ENCODE peak calls at places on chromosomes 4 and X, in nine cellular contexts. One of them, this sample, is unnamed.

GRCh38 chr4:133637161-133637560 is 488.1 kb downstream of the PCDH10 start:
- DNase-seq in type B pancreatic cell: no peak
- DNase-seq in NCI-H2081: no peak
- DNase-seq in stomach: no peak
- DNase-seq in C1 segment of cervical spinal cord: no peak
- DNase-seq in activated CD4-positive, CD25-positive, alpha-beta regulatory T cell: no peak
- DNase-seq in GM23248: no peak
- DNase-seq in activated CD4-positive, alpha-beta T cell treated with anti-CD3 and anti-CD28 coated beads for 36 hours: no peak
- DNase-seq in T follicular helper cell: no peak
- DNase-seq in this sample: no peak

GRCh38 chr4:37604464-37604863 is 81.7 kb downstream of the RELL1 start:
- DNase-seq in type B pancreatic cell: no peak
- DNase-seq in NCI-H2081: no peak
- DNase-seq in stomach: no peak
- DNase-seq in C1 segment of cervical spinal cord: no peak
- DNase-seq in activated CD4-positive, CD25-positive, alpha-beta regulatory T cell: no peak
- DNase-seq in GM23248: peak
- DNase-seq in activated CD4-positive, alpha-beta T cell treated with anti-CD3 and anti-CD28 coated beads for 36 hours: no peak
- DNase-seq in T follicular helper cell: no peak
- DNase-seq in this sample: no peak

GRCh38 chr4:142696334-142697122 is 149.6 kb downstream of the INPP4B start:
- DNase-seq in type B pancreatic cell: no peak
- DNase-seq in NCI-H2081: no peak
- DNase-seq in stomach: no peak
- DNase-seq in C1 segment of cervical spinal cord: no peak
- DNase-seq in activated CD4-positive, CD25-positive, alpha-beta regulatory T cell: peak
- DNase-seq in GM23248: peak
- DNase-seq in activated CD4-positive, alpha-beta T cell treated with anti-CD3 and anti-CD28 coated beads for 36 hours: no peak
- DNase-seq in T follicular helper cell: no peak
- DNase-seq in this sample: no peak

GRCh38 chrX:69229436-69229835 is 64.2 kb upstream of the PJA1 start:
- DNase-seq in type B pancreatic cell: no peak
- DNase-seq in NCI-H2081: no peak
- DNase-seq in stomach: no peak
- DNase-seq in C1 segment of cervical spinal cord: no peak
- DNase-seq in activated CD4-positive, CD25-positive, alpha-beta regulatory T cell: no peak
- DNase-seq in GM23248: peak
- DNase-seq in activated CD4-positive, alpha-beta T cell treated with anti-CD3 and anti-CD28 coated beads for 36 hours: no peak
- DNase-seq in T follicular helper cell: no peak
- DNase-seq in this sample: no peak

GRCh38 chr4:17762705-17763104 is 18.7 kb downstream of the FAM184B start:
- DNase-seq in type B pancreatic cell: no peak
- DNase-seq in NCI-H2081: no peak
- DNase-seq in stomach: no peak
- DNase-seq in C1 segment of cervical spinal cord: no peak
- DNase-seq in activated CD4-positive, CD25-positive, alpha-beta regulatory T cell: no peak
- DNase-seq in GM23248: peak
- DNase-seq in activated CD4-positive, alpha-beta T cell treated with anti-CD3 and anti-CD28 coated beads for 36 hours: peak
- DNase-seq in T follicular helper cell: no peak
- DNase-seq in this sample: no peak

GRCh38 chr4:92121099-92121498 is 182.7 kb upstream of the GRID2 start:
- DNase-seq in type B pancreatic cell: no peak
- DNase-seq in NCI-H2081: no peak
- DNase-seq in stomach: peak
- DNase-seq in C1 segment of cervical spinal cord: no peak
- DNase-seq in activated CD4-positive, CD25-positive, alpha-beta regulatory T cell: no peak
- DNase-seq in GM23248: no peak
- DNase-seq in activated CD4-positive, alpha-beta T cell treated with anti-CD3 and anti-CD28 coated beads for 36 hours: no peak
- DNase-seq in T follicular helper cell: no peak
- DNase-seq in this sample: no peak

GRCh38 chr4:173252024-173252935 is 81.9 kb downstream of the HMGB2 start:
- DNase-seq in type B pancreatic cell: no peak
- DNase-seq in NCI-H2081: peak
- DNase-seq in stomach: peak
- DNase-seq in C1 segment of cervical spinal cord: peak
- DNase-seq in activated CD4-positive, CD25-positive, alpha-beta regulatory T cell: no peak
- DNase-seq in GM23248: peak
- DNase-seq in activated CD4-positive, alpha-beta T cell treated with anti-CD3 and anti-CD28 coated beads for 36 hours: peak
- DNase-seq in T follicular helper cell: no peak
- DNase-seq in this sample: no peak

GRCh38 chr4:65437102-65437501 is 233.2 kb downstream of the EPHA5 start:
- DNase-seq in type B pancreatic cell: no peak
- DNase-seq in NCI-H2081: no peak
- DNase-seq in stomach: no peak
- DNase-seq in C1 segment of cervical spinal cord: no peak
- DNase-seq in activated CD4-positive, CD25-positive, alpha-beta regulatory T cell: no peak
- DNase-seq in GM23248: no peak
- DNase-seq in activated CD4-positive, alpha-beta T cell treated with anti-CD3 and anti-CD28 coated beads for 36 hours: no peak
- DNase-seq in T follicular helper cell: no peak
- DNase-seq in this sample: no peak

GRCh38 chr4:5374577-5374976 is 323.3 kb downstream of the STK32B start:
- DNase-seq in type B pancreatic cell: no peak
- DNase-seq in NCI-H2081: no peak
- DNase-seq in stomach: no peak
- DNase-seq in C1 segment of cervical spinal cord: no peak
- DNase-seq in activated CD4-positive, CD25-positive, alpha-beta regulatory T cell: no peak
- DNase-seq in GM23248: no peak
- DNase-seq in activated CD4-positive, alpha-beta T cell treated with anti-CD3 and anti-CD28 coated beads for 36 hours: no peak
- DNase-seq in T follicular helper cell: no peak
- DNase-seq in this sample: no peak

GRCh38 chr4:74474345-74475099 is 29.6 kb downstream of the AREG start:
- DNase-seq in type B pancreatic cell: no peak
- DNase-seq in NCI-H2081: no peak
- DNase-seq in stomach: no peak
- DNase-seq in C1 segment of cervical spinal cord: no peak
- DNase-seq in activated CD4-positive, CD25-positive, alpha-beta regulatory T cell: no peak
- DNase-seq in GM23248: peak
- DNase-seq in activated CD4-positive, alpha-beta T cell treated with anti-CD3 and anti-CD28 coated beads for 36 hours: no peak
- DNase-seq in T follicular helper cell: no peak
- DNase-seq in this sample: no peak

GRCh38 chrX:16517206-16517605 is 132.8 kb upstream of the S100G start:
- DNase-seq in type B pancreatic cell: no peak
- DNase-seq in NCI-H2081: no peak
- DNase-seq in stomach: no peak
- DNase-seq in C1 segment of cervical spinal cord: no peak
- DNase-seq in activated CD4-positive, CD25-positive, alpha-beta regulatory T cell: no peak
- DNase-seq in GM23248: peak
- DNase-seq in activated CD4-positive, alpha-beta T cell treated with anti-CD3 and anti-CD28 coated beads for 36 hours: no peak
- DNase-seq in T follicular helper cell: no peak
- DNase-seq in this sample: no peak

GRCh38 chrX:154486052-154486395 is 391 bp downstream of the UBL4A start:
- DNase-seq in type B pancreatic cell: peak
- DNase-seq in NCI-H2081: no peak
- DNase-seq in stomach: peak
- DNase-seq in C1 segment of cervical spinal cord: no peak
- DNase-seq in activated CD4-positive, CD25-positive, alpha-beta regulatory T cell: no peak
- DNase-seq in GM23248: peak
- DNase-seq in activated CD4-positive, alpha-beta T cell treated with anti-CD3 and anti-CD28 coated beads for 36 hours: peak
- DNase-seq in T follicular helper cell: no peak
- DNase-seq in this sample: no peak

GRCh38 chr4:38768968-38769394 is 13.8 kb downstream of the TLR10 start:
- DNase-seq in type B pancreatic cell: no peak
- DNase-seq in NCI-H2081: no peak
- DNase-seq in stomach: no peak
- DNase-seq in C1 segment of cervical spinal cord: no peak
- DNase-seq in activated CD4-positive, CD25-positive, alpha-beta regulatory T cell: no peak
- DNase-seq in GM23248: no peak
- DNase-seq in activated CD4-positive, alpha-beta T cell treated with anti-CD3 and anti-CD28 coated beads for 36 hours: no peak
- DNase-seq in T follicular helper cell: no peak
- DNase-seq in this sample: no peak

GRCh38 chr4:106353786-106354185 is 14.8 kb downstream of the GIMD1 start:
- DNase-seq in type B pancreatic cell: no peak
- DNase-seq in NCI-H2081: no peak
- DNase-seq in stomach: no peak
- DNase-seq in C1 segment of cervical spinal cord: no peak
- DNase-seq in activated CD4-positive, CD25-positive, alpha-beta regulatory T cell: no peak
- DNase-seq in GM23248: peak
- DNase-seq in activated CD4-positive, alpha-beta T cell treated with anti-CD3 and anti-CD28 coated beads for 36 hours: no peak
- DNase-seq in T follicular helper cell: no peak
- DNase-seq in this sample: no peak

GRCh38 chr4:21795091-21795490 is 153.5 kb downstream of the KCNIP4 start:
- DNase-seq in type B pancreatic cell: no peak
- DNase-seq in NCI-H2081: no peak
- DNase-seq in stomach: no peak
- DNase-seq in C1 segment of cervical spinal cord: no peak
- DNase-seq in activated CD4-positive, CD25-positive, alpha-beta regulatory T cell: no peak
- DNase-seq in GM23248: peak
- DNase-seq in activated CD4-positive, alpha-beta T cell treated with anti-CD3 and anti-CD28 coated beads for 36 hours: peak
- DNase-seq in T follicular helper cell: no peak
- DNase-seq in this sample: no peak

GRCh38 chr4:25190407-25190806 is 30.2 kb upstream of the SEPSECS start:
- DNase-seq in type B pancreatic cell: no peak
- DNase-seq in NCI-H2081: no peak
- DNase-seq in stomach: no peak
- DNase-seq in C1 segment of cervical spinal cord: no peak
- DNase-seq in activated CD4-positive, CD25-positive, alpha-beta regulatory T cell: no peak
- DNase-seq in GM23248: no peak
- DNase-seq in activated CD4-positive, alpha-beta T cell treated with anti-CD3 and anti-CD28 coated beads for 36 hours: no peak
- DNase-seq in T follicular helper cell: no peak
- DNase-seq in this sample: no peak

GRCh38 chr4:141463678-141464077 is 172.7 kb upstream of the IL15 start:
- DNase-seq in type B pancreatic cell: no peak
- DNase-seq in NCI-H2081: no peak
- DNase-seq in stomach: no peak
- DNase-seq in C1 segment of cervical spinal cord: no peak
- DNase-seq in activated CD4-positive, CD25-positive, alpha-beta regulatory T cell: no peak
- DNase-seq in GM23248: no peak
- DNase-seq in activated CD4-positive, alpha-beta T cell treated with anti-CD3 and anti-CD28 coated beads for 36 hours: no peak
- DNase-seq in T follicular helper cell: no peak
- DNase-seq in this sample: no peak

GRCh38 chr4:15186149-15186548 is 183.9 kb downstream of the CPEB2 start:
- DNase-seq in type B pancreatic cell: no peak
- DNase-seq in NCI-H2081: no peak
- DNase-seq in stomach: no peak
- DNase-seq in C1 segment of cervical spinal cord: no peak
- DNase-seq in activated CD4-positive, CD25-positive, alpha-beta regulatory T cell: no peak
- DNase-seq in GM23248: peak
- DNase-seq in activated CD4-positive, alpha-beta T cell treated with anti-CD3 and anti-CD28 coated beads for 36 hours: no peak
- DNase-seq in T follicular helper cell: no peak
- DNase-seq in this sample: peak

GRCh38 chr4:74278490-74278889 is 29.8 kb upstream of the EPGN start:
- DNase-seq in type B pancreatic cell: no peak
- DNase-seq in NCI-H2081: no peak
- DNase-seq in stomach: no peak
- DNase-seq in C1 segment of cervical spinal cord: no peak
- DNase-seq in activated CD4-positive, CD25-positive, alpha-beta regulatory T cell: no peak
- DNase-seq in GM23248: no peak
- DNase-seq in activated CD4-positive, alpha-beta T cell treated with anti-CD3 and anti-CD28 coated beads for 36 hours: no peak
- DNase-seq in T follicular helper cell: no peak
- DNase-seq in this sample: no peak

This sample was measured in esophagus muscularis mucosa.